ENCODE peak calls at places on chromosomes 4 and X, in nine cellular contexts. P, L, Y, D, K, Q, U, S and F are unnamed samples. For H3K27me3, the result is how much of the 10 kb centered on the place peaks cover.

GRCh38 chr4:41865306-41865980 is 69.8 kb upstream of the TMEM33 start:
- DNase-seq in P (no peak), L (no peak), Y (no peak), D (no peak), K (peak), Q (no peak), U (no peak), S (no peak), F (peak)

GRCh38 chr4:126735294-126736132 is 897.2 kb upstream of the INTU start:
- DNase-seq in P (no peak), L (no peak), Y (no peak), D (no peak), K (no peak), Q (no peak), U (no peak), S (no peak), F (peak)

GRCh38 chrX:147981038-147981752 is at the start of gene FMR1NB:
- DNase-seq in P (peak), L (no peak), Y (no peak), D (no peak), K (no peak), Q (no peak), U (no peak), S (no peak), F (no peak)

GRCh38 chrX:124211312-124211942 is 121.0 kb upstream of the TEX13D start:
- DNase-seq in P (peak), L (no peak), Y (peak), D (peak), K (peak), Q (no peak), U (peak), S (peak), F (peak)

GRCh38 chr4:25536577-25537325 is 118.9 kb upstream of the SLC34A2 start:
- DNase-seq in P (no peak), L (no peak), Y (no peak), D (peak), K (no peak), Q (no peak), U (no peak), S (no peak), F (no peak)

GRCh38 chrX:97843200-97843811 is 959.6 kb downstream of the RPA4 start:
- DNase-seq in P (peak), L (no peak), Y (no peak), D (no peak), K (no peak), Q (no peak), U (no peak), S (no peak), F (no peak)

GRCh38 chrX:125998432-125998831 is 167.7 kb downstream of the DCAF12L2 start:
- DNase-seq in P (peak), L (no peak), Y (no peak), D (peak), K (no peak), Q (no peak), U (no peak), S (peak), F (no peak)

GRCh38 chr4:102825261-102826071 is 1.9 kb downstream of the UBE2D3 start:
- DNase-seq in P (peak), L (peak), Y (peak), D (peak), K (peak), Q (peak), U (peak), S (peak), F (peak)

GRCh38 chr4:94000559-94000958 is 172.0 kb downstream of the ATOH1 start:
- DNase-seq in P (no peak), L (no peak), Y (no peak), D (no peak), K (no peak), Q (no peak), U (no peak), S (no peak), F (no peak)

GRCh38 chrX:56726609-56727008 is 2.4 kb upstream of the NBDY start:
- DNase-seq in P (peak), L (peak), Y (peak), D (peak), K (peak), Q (no peak), U (peak), S (peak), F (no peak)

DNA sequence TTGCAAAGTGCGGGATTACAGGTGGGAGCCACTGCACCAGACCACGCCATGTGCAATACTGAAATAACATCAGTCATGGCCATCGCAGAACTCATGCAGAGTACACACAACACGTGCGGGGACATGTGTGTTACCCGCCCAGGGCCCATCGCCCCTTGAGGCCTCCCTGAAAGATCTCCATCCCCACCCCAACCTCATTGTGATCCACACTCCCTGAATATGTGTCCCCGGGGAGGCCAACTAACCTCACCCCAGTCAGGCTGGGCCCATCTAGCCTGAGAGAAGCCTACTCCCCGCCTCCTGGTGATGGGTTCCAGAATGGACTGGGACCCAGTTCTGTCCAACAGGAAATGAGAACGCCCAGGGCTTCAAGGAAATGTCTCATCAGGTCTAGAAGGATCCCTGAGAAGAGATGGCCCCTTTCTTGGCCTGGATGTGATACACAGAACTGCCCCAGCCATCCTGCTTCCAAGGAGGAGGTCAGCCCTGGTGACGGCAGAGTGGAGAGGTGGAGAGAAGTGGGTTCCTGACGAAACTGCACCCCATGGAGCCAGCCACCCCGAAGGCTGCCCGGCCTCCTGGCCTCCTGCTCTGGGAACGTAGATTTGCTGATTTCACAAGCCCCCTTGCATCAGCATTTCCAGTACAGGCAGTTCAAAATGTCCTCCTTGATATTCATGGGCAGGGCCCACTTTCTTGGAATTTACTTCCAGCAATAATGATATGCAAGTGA is 22.5 kb upstream of the CLDN24 start:
- DNase-seq in P (no peak), L (no peak), Y (no peak), D (no peak), K (no peak), Q (no peak), U (no peak), S (no peak), F (no peak)
- H3K27me3 ChIP-seq in P (under half), L (under half), Y (under half), D (under half), K (under half), Q (under half), U (under half), S (under half), F (under half)

DNA sequence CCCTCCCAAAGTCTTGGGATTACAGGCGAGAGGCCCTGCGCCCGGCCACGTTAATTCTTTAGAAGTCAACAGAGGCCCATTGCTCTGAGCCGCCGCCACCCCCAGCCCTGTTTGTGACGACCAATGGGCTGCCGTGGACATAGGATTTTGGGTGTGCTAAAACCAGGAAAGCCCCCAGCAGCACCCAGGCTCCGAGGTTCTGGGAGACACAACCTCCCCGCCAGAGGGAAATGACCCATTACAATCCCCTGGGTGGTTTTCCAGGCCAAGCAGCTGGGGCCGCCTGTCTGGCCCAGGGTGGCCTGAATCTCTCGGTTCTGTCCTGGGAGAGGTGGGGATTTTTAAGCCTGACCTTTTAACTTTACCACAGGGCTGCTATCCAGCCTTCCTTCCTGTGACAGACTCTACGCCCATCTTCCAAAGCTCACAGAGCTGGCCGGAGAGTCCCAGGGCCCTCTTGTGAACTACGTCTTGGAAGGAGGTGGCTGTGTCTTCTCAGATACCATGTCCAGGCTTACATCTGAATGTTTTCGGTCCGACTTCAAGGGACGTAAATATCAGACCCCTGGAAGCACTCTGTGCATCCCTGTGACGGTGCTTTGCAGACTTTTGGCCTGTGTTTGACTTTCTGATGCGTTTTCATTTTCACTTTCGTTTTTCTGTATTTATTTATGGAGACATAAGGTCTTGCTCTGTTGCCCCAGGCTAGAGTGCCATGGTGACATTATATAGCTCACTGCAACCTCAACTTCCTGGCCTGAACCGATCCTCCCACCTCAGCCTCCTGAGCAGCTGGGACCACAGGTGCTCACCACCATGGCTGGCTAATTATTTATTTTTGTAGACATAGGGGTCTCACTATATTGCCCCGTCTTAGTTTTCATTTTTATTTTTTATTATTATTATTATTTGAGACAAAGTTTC is 36.0 kb downstream of the P2RY8 start:
- DNase-seq in P (no peak), L (no peak), Y (no peak), D (peak), K (no peak), Q (no peak), U (peak), S (peak), F (no peak)
- H3K9ac ChIP-seq in P (no peak), L (no peak), Y (no peak), D (peak), K (no peak), Q (no peak), U (no peak), S (peak), F (no peak)

GRCh38 chrX:129652565-129653169 is 2.1 kb downstream of the APLN start:
- DNase-seq in P (no peak), L (no peak), Y (no peak), D (no peak), K (no peak), Q (no peak), U (no peak), S (no peak), F (no peak)
- H3K27me3 ChIP-seq in P (half or more), L (under half), Y (under half), D (under half), K (half or more), Q (under half), U (under half), S (under half), F (half or more)

GRCh38 chr4:38062088-38062893 is 102.1 kb downstream of the PTTG2 start:
- DNase-seq in P (peak), L (peak), Y (peak), D (peak), K (peak), Q (peak), U (peak), S (peak), F (peak)
- H3K9ac ChIP-seq in P (no peak), L (peak), Y (no peak), D (no peak), K (peak), Q (peak), U (no peak), S (no peak), F (no peak)

DNA sequence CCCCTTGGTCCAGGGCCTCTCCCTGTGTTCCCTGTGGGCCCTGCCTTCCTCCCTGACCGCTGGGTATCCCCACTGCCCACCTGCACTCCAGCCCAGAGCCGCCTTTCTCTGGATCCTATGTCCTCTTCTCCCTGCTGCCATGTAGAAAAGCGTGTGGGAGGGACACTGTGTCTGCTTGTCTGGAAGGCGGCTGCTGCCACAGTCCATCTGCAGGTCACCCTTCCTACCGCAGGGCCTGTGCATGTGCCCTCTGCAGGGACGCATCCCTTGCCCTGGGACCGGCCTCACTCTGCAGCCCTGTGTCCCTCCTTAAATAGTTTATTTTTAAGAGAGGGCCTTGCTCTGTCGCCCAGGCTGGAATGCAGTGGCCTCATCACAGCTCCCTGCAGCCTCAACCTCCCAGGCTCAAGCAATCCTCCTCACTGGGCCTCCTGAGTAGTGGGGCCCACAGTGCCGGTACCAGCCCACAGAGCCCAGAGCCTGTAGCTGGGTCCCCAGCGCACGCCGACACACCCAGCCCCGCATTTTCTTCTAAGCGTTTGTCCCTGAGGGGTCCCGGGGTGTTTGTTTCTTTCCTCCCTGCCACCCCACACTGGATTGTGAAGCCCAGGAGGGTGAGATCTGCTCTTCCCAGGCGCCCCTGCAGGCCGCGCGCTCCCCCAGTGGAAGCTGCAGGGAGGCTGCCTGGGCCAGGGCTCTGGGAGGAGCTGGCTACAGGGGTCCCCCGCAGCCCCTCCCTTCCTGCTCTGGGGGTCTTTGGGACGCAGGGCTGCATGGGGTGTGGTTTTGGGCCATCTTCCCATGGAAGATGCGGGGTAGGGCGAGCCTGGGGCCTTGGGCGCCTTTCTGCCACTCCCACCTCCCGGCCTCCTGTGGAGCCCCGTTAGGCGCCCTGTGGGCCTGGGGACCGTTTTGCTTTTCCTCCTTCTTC is 12.8 kb upstream of the NAT8L start:
- DNase-seq in P (peak), L (no peak), Y (no peak), D (no peak), K (no peak), Q (no peak), U (no peak), S (no peak), F (peak)
- H3K27me3 ChIP-seq in P (under half), L (under half), Y (under half), D (under half), K (under half), Q (under half), U (under half), S (half or more), F (under half)

GRCh38 chrX:47360423-47361179 is 9.8 kb upstream of the ZNF157 start:
- DNase-seq in P (no peak), L (no peak), Y (no peak), D (no peak), K (no peak), Q (no peak), U (no peak), S (no peak), F (no peak)

GRCh38 chrX:47361538-47362511 is 8.6 kb upstream of the ZNF157 start:
- DNase-seq in P (peak), L (peak), Y (peak), D (peak), K (peak), Q (peak), U (peak), S (peak), F (peak)

GRCh38 chrX:47370278-47370677 is at the start of gene ZNF157:
- DNase-seq in P (no peak), L (no peak), Y (no peak), D (no peak), K (no peak), Q (no peak), U (no peak), S (no peak), F (no peak)

GRCh38 chrX:47366051-47366722 is 4.2 kb upstream of the ZNF157 start:
- DNase-seq in P (peak), L (peak), Y (peak), D (peak), K (peak), Q (peak), U (peak), S (peak), F (peak)
- H3K9ac ChIP-seq in P (peak), L (peak), Y (no peak), D (peak), K (peak), Q (no peak), U (peak), S (peak), F (peak)